ENCODE peak calls at places on chromosomes 7 and 10, in seven cellular contexts. T is heart left ventricle, O is adrenal gland, D is GM12865, V is cardiac muscle cell, N is endodermal cell, K is tibial nerve. Z is an unnamed sample.
A peak's percentile ranks its signal among the peaks of the same experiment; 100 is the strongest.

GRCh38 chr7:1512781-1513656 is 8.8 kb upstream of the INTS1 start:
- DNase-seq in T (peak; percentile 88), O (peak; percentile 76), D (peak; percentile 36), V (peak; percentile 41), N (no peak), K (no peak), Z (peak; percentile 78)

GRCh38 chr7:26202019-26202985 is 757 bp downstream of the CBX3 start:
- DNase-seq in T (peak; percentile 61), O (peak; percentile 42), D (peak; percentile 66), V (no peak), N (no peak), K (peak; percentile 22), Z (peak; percentile 47)

GRCh38 chr7:146492017-146492416 is 375.4 kb downstream of the CNTNAP2 start:
- DNase-seq in T (no peak), O (no peak), D (no peak), V (no peak), N (no peak), K (no peak), Z (no peak)

GRCh38 chr10:102612964-102613275 is 31.4 kb upstream of the TRIM8 start:
- DNase-seq in T (no peak), O (no peak), D (no peak), V (no peak), N (no peak), K (no peak), Z (no peak)

GRCh38 chr10:29949411-29950011 is 109.9 kb downstream of the JCAD start:
- DNase-seq in T (no peak), O (no peak), D (peak; percentile 62), V (peak; percentile 95), N (no peak), K (no peak), Z (no peak)

GRCh38 chr10:24414597-24414996 is 205.7 kb downstream of the KIAA1217 start:
- DNase-seq in T (no peak), O (no peak), D (peak; percentile 11), V (no peak), N (no peak), K (no peak), Z (no peak)

GRCh38 chr7:105519353-105519752 is 2.7 kb downstream of the PUS7 start:
- DNase-seq in T (no peak), O (no peak), D (no peak), V (no peak), N (no peak), K (no peak), Z (no peak)

GRCh38 chr10:110865184-110865803 is 6.4 kb upstream of the PDCD4 start:
- DNase-seq in T (no peak), O (no peak), D (no peak), V (peak; percentile 43), N (no peak), K (no peak), Z (no peak)

GRCh38 chr7:8175929-8176369 is 86.0 kb downstream of the ICA1 start:
- DNase-seq in T (no peak), O (no peak), D (no peak), V (no peak), N (no peak), K (no peak), Z (no peak)

GRCh38 chr7:13106513-13106912 is 419.1 kb downstream of the ARL4A start:
- DNase-seq in T (no peak), O (no peak), D (no peak), V (no peak), N (no peak), K (no peak), Z (no peak)

GRCh38 chr7:140214075-140214684 is 37.4 kb upstream of the KDM7A start:
- DNase-seq in T (no peak), O (peak; percentile 23), D (peak; percentile 79), V (peak; percentile 77), N (no peak), K (no peak), Z (no peak)

GRCh38 chr10:62133618-62134017 is 135.0 kb downstream of the RTKN2 start:
- DNase-seq in T (no peak), O (no peak), D (peak; percentile 77), V (no peak), N (no peak), K (no peak), Z (no peak)

GRCh38 chr7:149866817-149867447 is 6.8 kb upstream of the ATP6V0E2 start:
- DNase-seq in T (no peak), O (no peak), D (no peak), V (peak; percentile 93), N (peak; percentile 33), K (no peak), Z (no peak)

GRCh38 chr10:118940386-118940785 is 89.1 kb upstream of the NANOS1 start:
- DNase-seq in T (no peak), O (no peak), D (no peak), V (no peak), N (no peak), K (no peak), Z (no peak)

GRCh38 chr7:53350241-53350640 is 314.8 kb downstream of the POM121L12 start:
- DNase-seq in T (no peak), O (peak; percentile 23), D (no peak), V (no peak), N (peak; percentile 93), K (no peak), Z (no peak)

GRCh38 chr10:10886861-10887539 is 130.7 kb upstream of the CELF2 start:
- DNase-seq in T (no peak), O (no peak), D (no peak), V (peak; percentile 23), N (no peak), K (no peak), Z (no peak)

GRCh38 chr7:122316467-122317394 is 12.2 kb upstream of the FEZF1 start:
- DNase-seq in T (no peak), O (no peak), D (no peak), V (no peak), N (peak; percentile 82), K (no peak), Z (no peak)

DNA sequence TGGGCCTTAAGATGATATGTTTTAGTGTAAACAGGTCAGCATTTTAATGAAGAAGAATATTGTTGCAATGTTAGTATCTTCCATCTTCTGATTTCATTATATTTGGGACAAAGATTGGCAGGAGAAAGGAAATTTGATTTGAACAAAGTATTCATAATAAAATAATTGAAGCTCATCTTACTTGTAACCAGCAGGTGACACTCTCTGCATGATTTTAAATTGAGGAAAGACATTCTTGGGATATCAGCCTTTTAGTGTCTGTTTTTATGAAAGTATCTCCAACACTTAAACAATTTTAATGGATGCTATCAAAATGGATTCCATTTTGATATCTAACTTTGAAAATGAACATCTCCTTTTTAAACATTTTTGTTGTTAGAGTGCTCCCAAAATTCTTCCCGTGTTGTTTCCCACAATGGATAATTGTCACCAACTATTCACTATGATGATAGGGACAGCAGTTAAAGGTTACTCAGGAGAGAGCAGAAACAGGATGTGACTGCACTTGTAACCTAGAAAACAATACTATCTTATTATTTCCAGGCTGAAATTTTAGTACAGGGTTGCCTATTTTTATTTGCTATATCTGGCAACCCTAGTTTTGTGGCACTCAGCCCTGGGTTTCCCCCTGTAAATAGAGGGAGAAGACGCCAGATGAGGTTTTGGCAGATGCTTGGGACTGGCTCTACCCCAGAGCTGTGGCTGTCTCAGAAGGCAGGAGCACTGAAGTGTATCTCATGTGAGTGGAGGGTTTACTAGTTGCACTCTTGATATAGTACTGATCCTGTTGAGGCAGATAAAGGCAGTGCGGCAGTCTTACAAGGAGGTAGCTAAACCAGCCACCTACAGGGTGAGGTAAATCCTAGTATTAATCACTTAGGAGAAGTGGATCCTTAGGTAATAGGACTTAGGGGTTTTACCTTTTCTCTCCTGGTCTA is 31.0 kb upstream of the ABCB4 start:
- DNase-seq in T (no peak), O (no peak), D (peak; percentile 40), V (peak; percentile 16), N (no peak), K (no peak), Z (no peak)
- TF ChIP-seq CTCF in T (peak; percentile 38), O (peak; percentile 32), D (peak; percentile 29), V (no peak), N (peak; percentile 63), K (peak; percentile 16), Z (peak; percentile 67)

DNA sequence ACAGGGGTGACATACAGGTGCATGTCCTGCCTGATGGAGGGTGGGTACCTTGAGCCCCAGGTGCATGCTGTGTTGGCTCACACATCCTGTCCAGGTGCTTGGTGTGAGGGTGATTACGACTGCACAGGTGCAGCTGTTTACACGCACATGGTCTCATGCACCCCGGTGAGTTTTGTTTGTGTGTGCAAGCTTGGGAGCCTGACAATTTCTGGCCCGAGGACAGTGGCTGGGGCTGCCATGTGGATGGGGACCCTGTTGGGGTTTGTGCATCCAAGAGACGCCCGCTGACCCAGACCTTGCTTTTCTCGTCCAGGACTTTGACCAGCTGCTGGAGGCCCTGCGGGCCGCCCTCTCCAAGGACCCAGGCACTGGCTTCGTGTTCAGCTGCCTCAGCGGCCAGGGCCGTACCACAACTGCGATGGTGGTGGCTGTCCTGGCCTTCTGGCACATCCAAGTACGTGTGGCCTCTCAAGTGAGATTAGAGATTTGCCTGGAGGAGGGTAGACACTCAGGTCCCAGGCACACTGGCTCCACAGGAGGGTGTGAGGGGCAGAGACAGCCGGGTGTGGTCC is 61.7 kb downstream of the PRF1 start:
- DNase-seq in T (no peak), O (no peak), D (no peak), V (no peak), N (no peak), K (no peak), Z (no peak)
- H3K4me3 ChIP-seq in T (no peak overlapping the region), O (no peak overlapping the region), D (no peak overlapping the region), V (no peak overlapping the region), N (no peak overlapping the region), K (no peak overlapping the region), Z (no peak overlapping the region)

DNA sequence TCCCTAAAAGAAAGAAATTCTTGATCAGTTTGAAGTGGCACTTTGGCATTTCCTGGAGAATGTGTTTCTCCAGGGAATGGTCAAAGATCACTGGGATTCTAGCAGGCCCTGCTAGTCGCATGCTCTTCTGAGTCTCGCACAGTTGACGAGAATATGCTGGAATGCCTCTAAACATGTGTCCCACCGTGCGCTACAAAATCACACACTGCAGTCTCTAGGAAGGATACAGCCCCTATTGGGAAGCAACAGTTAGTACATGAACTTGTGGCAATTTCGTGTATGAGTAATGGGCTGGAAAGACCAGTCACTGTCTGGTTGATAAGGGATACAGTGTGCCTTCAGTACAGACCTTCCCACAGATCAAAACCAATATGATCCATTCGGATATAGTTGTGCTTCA is 257.9 kb downstream of the PRPF18 start:
- DNase-seq in T (no peak), O (no peak), D (no peak), V (no peak), N (no peak), K (no peak), Z (no peak)
- TF ChIP-seq CTCF in T (no peak), O (no peak), D (no peak), V (no peak), N (no peak), K (no peak), Z (no peak)

GRCh38 chr10:97771055-97771811 is 566 bp downstream of the SFRP5 start:
- DNase-seq in T (no peak), O (no peak), D (peak; percentile 11), V (peak; percentile 40), N (peak; percentile 86), K (no peak), Z (no peak)
- H3K4me3 ChIP-seq in T (peak overlapping the region; percentile 46), O (no peak overlapping the region), D (no peak overlapping the region), V (peak overlapping the region; percentile 43), N (peak overlapping the region; percentile 75), K (peak overlapping the region; percentile 65), Z (no peak overlapping the region)

GRCh38 chr7:42385912-42386311 is 148.9 kb upstream of the GLI3 start:
- DNase-seq in T (no peak), O (no peak), D (no peak), V (no peak), N (no peak), K (no peak), Z (no peak)
- TF ChIP-seq CTCF in T (no peak), O (no peak), D (no peak), V (peak; percentile 5), N (peak; percentile 54), K (no peak), Z (no peak)